ENCODE peak calls at places on chromosomes 1 and 21, in six cellular contexts. Q is GM12864, N is PC-9, D is keratinocyte, Z is NT2/D1, E is astrocyte of the spinal cord. K is an unnamed sample.

GRCh38 chr1:59006932-59007331 is 223.1 kb upstream of the JUN start:
- DNase-seq in Q (no peak), N (no peak), D (no peak), Z (no peak), E (no peak), K (no peak)

GRCh38 chr1:202565890-202566289 is 144.4 kb downstream of the SYT2 start:
- DNase-seq in Q (peak), N (no peak), D (no peak), Z (no peak), E (no peak), K (no peak)

GRCh38 chr1:59845091-59845490 is 30.3 kb downstream of the HOOK1 start:
- DNase-seq in Q (no peak), N (no peak), D (no peak), Z (no peak), E (no peak), K (no peak)

GRCh38 chr1:161013104-161013590 is 7.8 kb downstream of the F11R start:
- DNase-seq in Q (no peak), N (no peak), D (no peak), Z (no peak), E (no peak), K (no peak)

GRCh38 chr1:37292789-37293188 is 181.6 kb upstream of the ZC3H12A start:
- DNase-seq in Q (no peak), N (no peak), D (no peak), Z (no peak), E (no peak), K (no peak)

GRCh38 chr21:35120631-35121180 is 71.6 kb upstream of the RUNX1 start:
- DNase-seq in Q (no peak), N (no peak), D (no peak), Z (no peak), E (no peak), K (no peak)

GRCh38 chr1:154987326-154987725 is 4.2 kb downstream of the FLAD1 start:
- DNase-seq in Q (no peak), N (peak), D (no peak), Z (no peak), E (no peak), K (no peak)

GRCh38 chr21:37219766-37220432 is 47.2 kb downstream of the VPS26C start:
- DNase-seq in Q (no peak), N (no peak), D (no peak), Z (no peak), E (no peak), K (no peak)

GRCh38 chr1:47644216-47644581 is 206.4 kb downstream of the FOXD2 start:
- DNase-seq in Q (no peak), N (no peak), D (no peak), Z (no peak), E (peak), K (no peak)

GRCh38 chr1:203085528-203086406 is at the start of gene MYOG:
- DNase-seq in Q (no peak), N (peak), D (no peak), Z (no peak), E (no peak), K (no peak)

GRCh38 chr1:233261206-233261605 is 34.3 kb downstream of the PCNX2 start:
- DNase-seq in Q (no peak), N (no peak), D (no peak), Z (no peak), E (no peak), K (peak)

GRCh38 chr1:9273177-9273576 is 19.5 kb upstream of the SPSB1 start:
- DNase-seq in Q (no peak), N (no peak), D (no peak), Z (no peak), E (no peak), K (no peak)

GRCh38 chr1:102952400-102952799 is 155.9 kb downstream of the COL11A1 start:
- DNase-seq in Q (no peak), N (no peak), D (no peak), Z (no peak), E (no peak), K (no peak)

GRCh38 chr1:83055391-83056170 is 943.4 kb downstream of the TTLL7 start:
- DNase-seq in Q (no peak), N (peak), D (peak), Z (no peak), E (no peak), K (no peak)

GRCh38 chr1:221994274-221994698 is 252.4 kb upstream of the DUSP10 start:
- DNase-seq in Q (peak), N (no peak), D (peak), Z (no peak), E (peak), K (no peak)

GRCh38 chr1:19468397-19468956 is 16.9 kb downstream of the CAPZB start:
- DNase-seq in Q (no peak), N (no peak), D (no peak), Z (no peak), E (no peak), K (peak)

GRCh38 chr1:54937469-54937868 is 43.0 kb upstream of the TMEM61 start:
- DNase-seq in Q (no peak), N (no peak), D (no peak), Z (no peak), E (peak), K (no peak)

GRCh38 chr1:26125946-26126320 is 14.3 kb downstream of the PDIK1L start:
- DNase-seq in Q (no peak), N (no peak), D (no peak), Z (no peak), E (no peak), K (no peak)

GRCh38 chr1:173914366-173914871 is 2.7 kb downstream of the SERPINC1 start:
- DNase-seq in Q (no peak), N (no peak), D (no peak), Z (peak), E (no peak), K (peak)

GRCh38 chr1:38284953-38285352 is 238.4 kb upstream of the POU3F1 start:
- DNase-seq in Q (no peak), N (no peak), D (no peak), Z (no peak), E (no peak), K (no peak)

GRCh38 chr21:33967086-33967571 is 51.5 kb upstream of the ATP5PO start:
- DNase-seq in Q (no peak), N (no peak), D (no peak), Z (no peak), E (no peak), K (no peak)

GRCh38 chr1:85134583-85135455 is 66.0 kb downstream of the SYDE2 start:
- DNase-seq in Q (no peak), N (peak), D (no peak), Z (no peak), E (peak), K (no peak)

GRCh38 chr1:16128338-16128741 is 27.5 kb downstream of the EPHA2 start:
- DNase-seq in Q (no peak), N (no peak), D (no peak), Z (no peak), E (no peak), K (no peak)

GRCh38 chr1:228152918-228153258 is 3.2 kb downstream of the GJC2 start:
- DNase-seq in Q (no peak), N (no peak), D (no peak), Z (no peak), E (no peak), K (no peak)

GRCh38 chr1:20574686-20575543 is 14.0 kb upstream of the CDA start:
- DNase-seq in Q (peak), N (no peak), D (no peak), Z (peak), E (peak), K (peak)

GRCh38 chr1:43618521-43619313 is 31.2 kb upstream of the KDM4A start:
- DNase-seq in Q (no peak), N (peak), D (no peak), Z (no peak), E (no peak), K (no peak)

GRCh38 chr1:35505911-35506798 is 51.0 kb downstream of the KIAA0319L start:
- DNase-seq in Q (peak), N (peak), D (no peak), Z (no peak), E (peak), K (peak)

GRCh38 chr1:193185861-193186714 is at the start of gene B3GALT2:
- DNase-seq in Q (no peak), N (no peak), D (no peak), Z (no peak), E (peak), K (peak)

DNA sequence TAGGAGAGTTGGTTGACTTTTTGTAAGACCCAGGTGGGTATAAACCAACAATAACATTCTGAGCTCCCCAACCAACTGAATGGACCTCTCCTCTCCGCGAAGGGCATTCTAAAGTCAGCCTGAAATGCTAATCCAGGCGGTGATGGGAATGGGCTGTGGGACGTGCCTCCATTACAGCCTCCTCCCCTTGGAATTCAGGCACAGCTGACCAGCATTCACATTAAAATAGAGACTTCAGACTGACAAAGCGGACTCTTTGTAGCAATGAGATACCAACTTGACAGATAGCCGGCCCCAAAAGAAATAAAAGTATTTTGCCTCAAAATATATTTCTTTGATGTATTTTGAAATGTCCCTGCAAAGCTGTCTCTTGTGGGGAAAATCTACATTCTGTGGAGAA is 101.7 kb downstream of the KIF26B start:
- DNase-seq in Q (no peak), N (no peak), D (no peak), Z (peak), E (no peak), K (no peak)
- H3K4me3 ChIP-seq in Q (no peak), N (no peak), D (no peak), Z (no peak), E (no peak), K (no peak)

GRCh38 chr1:216815239-216815955 is 92.2 kb upstream of the ESRRG start:
- DNase-seq in Q (no peak), N (no peak), D (no peak), Z (no peak), E (peak), K (no peak)
- H3K4me3 ChIP-seq in Q (no peak), N (no peak), D (no peak), Z (no peak), E (no peak), K (no peak)

GRCh38 chr1:235972316-235973090 is 92.4 kb downstream of the NID1 start:
- DNase-seq in Q (no peak), N (no peak), D (no peak), Z (no peak), E (peak), K (no peak)
- H3K4me3 ChIP-seq in Q (peak), N (no peak), D (peak), Z (peak), E (peak), K (no peak)

DNA sequence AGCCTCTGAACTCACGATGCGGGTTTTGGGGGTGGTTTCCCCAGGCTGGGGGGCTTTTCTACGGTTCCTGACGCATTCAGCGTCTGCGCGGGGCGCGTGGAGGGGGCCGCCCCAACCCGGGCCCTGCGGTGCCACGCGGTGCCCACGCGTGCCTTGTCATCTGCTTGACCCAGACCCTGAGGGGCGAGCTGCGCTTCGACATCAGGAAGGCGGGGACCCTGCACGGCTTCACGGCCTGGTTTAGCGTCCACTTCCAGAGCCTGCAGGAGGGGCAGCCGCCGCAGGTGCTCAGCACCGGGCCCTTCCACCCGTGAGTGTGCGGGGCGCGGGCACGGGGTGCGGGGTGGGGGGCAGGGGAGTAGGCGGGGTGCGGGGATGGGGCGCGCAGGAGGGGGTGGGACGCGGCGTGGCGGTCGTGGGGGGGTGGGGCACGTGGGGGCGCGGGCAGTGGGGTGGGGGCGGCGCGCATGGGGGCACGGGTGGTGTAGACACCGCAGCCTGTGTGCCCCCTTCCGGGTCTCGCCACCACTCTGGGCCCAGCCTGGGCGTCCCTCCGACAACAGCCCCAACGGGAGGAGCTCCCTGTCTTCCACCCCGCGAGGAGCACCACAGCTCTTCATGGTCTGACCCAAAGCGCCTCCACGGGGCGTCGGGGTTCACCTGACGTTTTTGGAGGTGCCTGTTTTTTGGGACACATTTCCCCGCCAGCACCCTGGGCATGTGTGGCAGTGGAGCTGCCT is 26.3 kb downstream of the PRMT2 start:
- DNase-seq in Q (no peak), N (no peak), D (no peak), Z (no peak), E (no peak), K (no peak)
- H3K4me3 ChIP-seq in Q (no peak), N (no peak), D (no peak), Z (peak), E (peak), K (no peak)

GRCh38 chr1:23420778-23421177 is 3.8 kb downstream of the TCEA3 start:
- DNase-seq in Q (no peak), N (no peak), D (no peak), Z (no peak), E (no peak), K (no peak)

GRCh38 chr1:23422955-23423354 is 1.6 kb downstream of the TCEA3 start:
- DNase-seq in Q (no peak), N (no peak), D (no peak), Z (no peak), E (no peak), K (peak)

GRCh38 chr1:23421343-23421742 is 3.2 kb downstream of the TCEA3 start:
- DNase-seq in Q (no peak), N (no peak), D (no peak), Z (no peak), E (no peak), K (no peak)

GRCh38 chr1:23422313-23422877 is 2.2 kb downstream of the TCEA3 start:
- DNase-seq in Q (no peak), N (no peak), D (no peak), Z (no peak), E (peak), K (peak)

GRCh38 chr1:23421752-23422312 is 2.7 kb downstream of the TCEA3 start:
- DNase-seq in Q (no peak), N (no peak), D (no peak), Z (no peak), E (peak), K (peak)
- H3K4me3 ChIP-seq in Q (no peak), N (no peak), D (no peak), Z (no peak), E (no peak), K (no peak)

GRCh38 chr21:42105916-42106315 is 34.8 kb downstream of the UMODL1 start:
- DNase-seq in Q (no peak), N (no peak), D (no peak), Z (no peak), E (no peak), K (no peak)
- H3K4me3 ChIP-seq in Q (no peak), N (no peak), D (no peak), Z (no peak), E (no peak), K (no peak)

K was measured in small intestine.